ENCODE peak calls at places on chromosome 18, in ten cellular contexts. F, X, H, S, V, J, P, Y, I and K are unnamed samples.

GRCh38 chr18:50647792-50648191 is 87.9 kb downstream of the MAPK4 start:
- DNase-seq in F (no peak), P (no peak), S (no peak), H (no peak), I (no peak), V (no peak), J (no peak), Y (no peak), X (no peak), K (no peak)

GRCh38 chr18:48929951-48930713 is 20.6 kb downstream of the SMAD7 start:
- DNase-seq in F (peak; percentile 87), P (no peak), H (peak; percentile 62), J (no peak), Y (no peak), X (peak; percentile 85), I (no peak), V (peak; percentile 78), S (no peak), K (peak; percentile 87)

GRCh38 chr18:61845212-61845611 is 47.6 kb downstream of the RNF152 start:
- DNase-seq in H (no peak), P (no peak), S (no peak), J (no peak), X (no peak), I (no peak), F (no peak), Y (no peak), V (no peak), K (no peak)

GRCh38 chr18:48751727-48752468 is 198.9 kb downstream of the SMAD7 start:
- DNase-seq in P (no peak), J (no peak), I (no peak), V (no peak), X (no peak), H (no peak), Y (no peak), S (no peak), F (no peak), K (no peak)

GRCh38 chr18:53715243-53715853 is 509.1 kb downstream of the MBD2 start:
- DNase-seq in X (no peak), P (no peak), F (no peak), H (peak; percentile 58), Y (no peak), S (no peak), I (no peak), V (no peak), J (no peak), K (no peak)

GRCh38 chr18:79680100-79680879 is 687 bp downstream of the CTDP1 start:
- DNase-seq in I (no peak), F (no peak), J (peak; percentile 55), V (peak; percentile 67), H (peak; percentile 56), X (peak; percentile 64), Y (peak; percentile 38), S (peak; percentile 22), P (peak; percentile 8), K (peak; percentile 49)

GRCh38 chr18:38801640-38802039 is 1236.0 kb upstream of the CELF4 start:
- DNase-seq in S (no peak), V (no peak), I (no peak), Y (no peak), P (no peak), J (no peak), H (peak; percentile 24), F (no peak), X (no peak), K (no peak)

GRCh38 chr18:62354171-62354570 is 29.1 kb downstream of the TNFRSF11A start:
- DNase-seq in I (no peak), H (no peak), P (no peak), J (no peak), V (no peak), X (no peak), Y (no peak), F (no peak), S (no peak), K (no peak)

GRCh38 chr18:47931707-47932103 is 1.2 kb upstream of the SMAD2 start:
- DNase-seq in X (peak; percentile 21), I (no peak), V (no peak), H (peak; percentile 76), Y (peak; percentile 78), F (no peak), P (no peak), S (peak; percentile 26), J (peak; percentile 45), K (no peak)

GRCh38 chr18:58662118-58662517 is 9.1 kb upstream of the MALT1 start:
- DNase-seq in F (no peak), V (no peak), S (no peak), J (no peak), H (no peak), X (no peak), P (no peak), I (no peak), Y (no peak), K (no peak)

GRCh38 chr18:50107468-50107867 is 87.5 kb downstream of the MYO5B start:
- DNase-seq in P (no peak), V (no peak), H (no peak), I (no peak), F (no peak), Y (no peak), X (no peak), S (no peak), J (no peak), K (no peak)

GRCh38 chr18:64539852-64540251 is 391.0 kb upstream of the LINC00305 start:
- DNase-seq in J (no peak), F (no peak), P (no peak), Y (no peak), H (peak; percentile 42), V (no peak), I (no peak), S (no peak), X (no peak), K (no peak)

GRCh38 chr18:7945882-7946281 is 378.8 kb downstream of the PTPRM start:
- DNase-seq in J (peak; percentile 82), Y (no peak), F (no peak), I (no peak), X (no peak), S (no peak), V (peak; percentile 96), P (no peak), H (no peak), K (peak; percentile 93)

GRCh38 chr18:31454066-31454708 is 6.6 kb downstream of the DSG3 start:
- DNase-seq in I (no peak), Y (no peak), X (no peak), J (peak; percentile 96), S (no peak), F (no peak), P (no peak), V (peak; percentile 64), H (no peak), K (peak; percentile 15)

GRCh38 chr18:48949606-48950535 is 894 bp downstream of the SMAD7 start:
- DNase-seq in F (peak; percentile 74), J (peak; percentile 66), S (no peak), V (peak; percentile 78), Y (peak; percentile 31), X (peak; percentile 66), H (peak; percentile 90), P (no peak), I (no peak), K (no peak)

GRCh38 chr18:24763765-24764548 is 303.5 kb downstream of the HRH4 start:
- DNase-seq in P (no peak), H (no peak), J (peak; percentile 36), F (no peak), I (no peak), X (peak; percentile 12), Y (no peak), S (no peak), V (no peak), K (peak; percentile 73)

GRCh38 chr18:12703714-12704113 is 872 bp downstream of the PSMG2 start:
- DNase-seq in F (no peak), P (no peak), S (no peak), V (peak; percentile 28), J (no peak), X (no peak), H (peak; percentile 30), I (no peak), Y (no peak), K (peak; percentile 36)

GRCh38 chr18:24108621-24109020 is 30.2 kb upstream of the CABYR start:
- DNase-seq in J (peak; percentile 2), I (no peak), F (no peak), S (no peak), Y (no peak), P (no peak), X (no peak), H (no peak), V (no peak), K (no peak)

GRCh38 chr18:48615566-48616401 is 77.0 kb downstream of the CTIF start:
- DNase-seq in J (no peak), P (no peak), V (no peak), Y (no peak), S (no peak), H (peak; percentile 34), I (no peak), X (peak; percentile 86), F (no peak), K (no peak)

GRCh38 chr18:28041366-28041765 is 135.6 kb downstream of the CDH2 start:
- DNase-seq in S (no peak), V (peak; percentile 84), J (no peak), X (no peak), P (no peak), Y (no peak), F (no peak), H (no peak), I (no peak), K (peak; percentile 80)

GRCh38 chr18:3482258-3482657 is 32.3 kb downstream of the TGIF1 start:
- DNase-seq in P (no peak), F (no peak), J (no peak), I (no peak), Y (no peak), S (no peak), X (no peak), H (no peak), V (no peak), K (no peak)